ENCODE peak calls at places on chromosomes 16 and 17, in four cellular contexts. K is GM19239; L is stimulated activated CD4-positive, alpha-beta T cell treated with anti-CD3 and anti-CD28 coated beads, Interleukin-1b, Interleukin-23, amount 100 ng/mL, for 1 hour; Q is RCC 7860. T is an unnamed sample.

GRCh38 chr17:49991409-49991808 is 3.6 kb downstream of the DLX3 start:
- DNase-seq in L (no peak), Q (no peak), K (no peak), T (no peak)

GRCh38 chr16:23803591-23804123 is 32.1 kb upstream of the PRKCB start:
- DNase-seq in K (peak; percentile 72), L (peak; percentile 49), Q (no peak), T (peak; percentile 67)

GRCh38 chr16:81940781-81941560 is 70.3 kb downstream of the SDR42E1 start:
- DNase-seq in K (no peak), L (no peak), Q (no peak), T (no peak)

GRCh38 chr17:40559954-40560591 is 5.2 kb downstream of the CCR7 start:
- DNase-seq in Q (peak; percentile 81), L (no peak), K (peak; percentile 58), T (peak; percentile 72)

GRCh38 chr17:3039748-3040147 is 23.7 kb downstream of the OR1D5 start:
- DNase-seq in K (no peak), L (no peak), Q (no peak), T (no peak)

GRCh38 chr17:18129041-18129502 is 20.5 kb downstream of the MYO15A start:
- DNase-seq in Q (no peak), L (no peak), K (no peak), T (no peak)

GRCh38 chr16:2151188-2152091 is 3.0 kb downstream of the RAB26 start:
- DNase-seq in L (no peak), K (no peak), Q (no peak), T (no peak)

GRCh38 chr17:16338391-16338790 is 14.9 kb downstream of the CENPV start:
- DNase-seq in L (no peak), Q (no peak), K (no peak), T (no peak)

GRCh38 chr16:12262454-12263180 is 286.1 kb downstream of the SNX29 start:
- DNase-seq in L (no peak), K (no peak), Q (no peak), T (no peak)

GRCh38 chr16:77652399-77652798 is 69.9 kb upstream of the NUDT7 start:
- DNase-seq in K (no peak), Q (no peak), L (no peak), T (no peak)

GRCh38 chr17:2405247-2405926 is 4.5 kb upstream of the MNT start:
- DNase-seq in K (no peak), Q (peak; percentile 66), L (no peak), T (no peak)

GRCh38 chr16:67040906-67041305 is 12.0 kb downstream of the CBFB start:
- DNase-seq in K (no peak), L (no peak), Q (no peak), T (no peak)

GRCh38 chr17:17781591-17782424 is 55.0 kb downstream of the SREBF1 start:
- DNase-seq in K (no peak), Q (no peak), L (no peak), T (no peak)

GRCh38 chr16:31107465-31107867 is 720 bp upstream of the BCKDK start:
- DNase-seq in Q (no peak), L (no peak), K (peak; percentile 80), T (no peak)

GRCh38 chr16:56477096-56477878 is 25.9 kb downstream of the OGFOD1 start:
- DNase-seq in L (no peak), K (no peak), Q (peak; percentile 70), T (no peak)

GRCh38 chr17:82065193-82065637 is 389 bp downstream of the DUS1L start:
- DNase-seq in Q (no peak), K (peak; percentile 85), L (no peak), T (no peak)

GRCh38 chr16:11354733-11355574 is 9.7 kb downstream of the RMI2 start:
- DNase-seq in Q (no peak), L (no peak), K (peak; percentile 61), T (peak; percentile 38)

GRCh38 chr16:57759131-57759530 is 23.6 kb downstream of the KATNB1 start:
- DNase-seq in Q (no peak), L (no peak), K (no peak), T (no peak)

GRCh38 chr17:44137891-44138709 is 3.6 kb upstream of the HROB start:
- DNase-seq in L (peak; percentile 15), K (no peak), Q (peak; percentile 95), T (peak; percentile 9)

GRCh38 chr17:70699408-70699807 is 530.1 kb downstream of the KCNJ2 start:
- DNase-seq in Q (no peak), L (no peak), K (no peak), T (no peak)

GRCh38 chr16:15907863-15908478 is 19.6 kb upstream of the CEP20 start:
- DNase-seq in K (peak; percentile 71), Q (no peak), L (no peak), T (no peak)

GRCh38 chr17:68346448-68346847 is 55.2 kb downstream of the ARSG start:
- DNase-seq in K (peak; percentile 54), Q (no peak), L (peak; percentile 25), T (peak; percentile 92)

GRCh38 chr17:83186751-83187421 is 107.5 kb downstream of the METRNL start:
- DNase-seq in K (no peak), Q (no peak), L (no peak), T (no peak)

GRCh38 chr17:49993423-49994037 is 1.5 kb downstream of the DLX3 start:
- DNase-seq in Q (no peak), L (no peak), K (no peak), T (no peak)

GRCh38 chr17:81057079-81057730 is 22.3 kb downstream of the BAIAP2 start:
- DNase-seq in K (no peak), Q (no peak), L (no peak), T (no peak)

GRCh38 chr17:7220593-7221280 is 999 bp downstream of the ACADVL start:
- DNase-seq in Q (peak; percentile 36), L (no peak), K (peak; percentile 63), T (no peak)

GRCh38 chr17:68289936-68290267 is 1.0 kb downstream of the SLC16A6 start:
- DNase-seq in L (no peak), Q (no peak), K (no peak), T (no peak)

GRCh38 chr17:63622571-63623390 is 564 bp downstream of the MAP3K3 start:
- DNase-seq in L (no peak), Q (peak; percentile 40), K (peak; percentile 78), T (peak; percentile 46)

GRCh38 chr17:42230225-42230624 is 35.9 kb upstream of the GHDC start:
- DNase-seq in K (no peak), Q (no peak), L (no peak), T (no peak)

GRCh38 chr17:73522696-73523095 is 121.5 kb downstream of the SDK2 start:
- DNase-seq in Q (no peak), L (no peak), K (no peak), T (no peak)

GRCh38 chr17:3576970-3577369 is 19.4 kb upstream of the TRPV3 start:
- DNase-seq in L (no peak), K (no peak), Q (no peak), T (no peak)

GRCh38 chr17:27526603-27527002 is 70.4 kb downstream of the KSR1 start:
- DNase-seq in K (no peak), L (no peak), Q (no peak), T (no peak)

GRCh38 chr17:15381707-15382106 is 40.3 kb upstream of the TEKT3 start:
- DNase-seq in K (no peak), Q (no peak), L (no peak), T (no peak)

GRCh38 chr16:11601425-11601824 is 14.7 kb upstream of the LITAF start:
- DNase-seq in L (no peak), K (no peak), Q (no peak), T (no peak)

GRCh38 chr17:28997811-28998210 is 8.0 kb downstream of the SEZ6 start:
- DNase-seq in Q (no peak), L (no peak), K (no peak), T (no peak)

T was measured in NK-92 treated with Interleukin-12 subunit alpha and Interleukin-12 subunit beta, amount 100 ng/mL, for 24 hours.